ENCODE peak calls at places on chromosome 1, in ten cellular contexts. A, B, M, C, J, Q, X, S, E and P are unnamed samples.

GRCh38 chr1:61375082-61375880 is 292.9 kb downstream of the NFIA start:
- DNase-seq in A (no peak), B (no peak), M (no peak), C (no peak), J (no peak), Q (no peak), X (no peak), S (no peak), E (no peak), P (no peak)

GRCh38 chr1:205701405-205701804 is 21.1 kb upstream of the SLC45A3 start:
- DNase-seq in A (no peak), B (no peak), M (no peak), C (no peak), J (no peak), Q (no peak), X (no peak), S (no peak), E (no peak), P (no peak)

GRCh38 chr1:1021010-1021845 is 1.3 kb downstream of the AGRN start:
- DNase-seq in A (peak; percentile 63), B (peak; percentile 70), M (no peak), C (no peak), J (peak; percentile 69), Q (no peak), X (peak; percentile 80), S (peak; percentile 76), E (peak; percentile 81), P (no peak)

GRCh38 chr1:62045579-62045978 is 149.1 kb upstream of the L1TD1 start:
- DNase-seq in A (no peak), B (no peak), M (no peak), C (no peak), J (peak; percentile 18), Q (no peak), X (no peak), S (peak; percentile 15), E (no peak), P (no peak)

GRCh38 chr1:8510041-8510823 is 192.3 kb downstream of the SLC45A1 start:
- DNase-seq in A (peak; percentile 53), B (no peak), M (no peak), C (peak; percentile 33), J (no peak), Q (no peak), X (no peak), S (peak; percentile 77), E (no peak), P (no peak)

GRCh38 chr1:105886309-105886708 is 1170.2 kb upstream of the PRMT6 start:
- DNase-seq in A (no peak), B (no peak), M (no peak), C (no peak), J (no peak), Q (no peak), X (no peak), S (no peak), E (no peak), P (no peak)

GRCh38 chr1:15417365-15417934 is 7.8 kb downstream of the EFHD2 start:
- DNase-seq in A (no peak), B (no peak), M (no peak), C (peak; percentile 57), J (peak; percentile 52), Q (no peak), X (peak; percentile 66), S (peak; percentile 42), E (peak; percentile 69), P (no peak)

GRCh38 chr1:169859001-169859400 is 34.7 kb downstream of the SCYL3 start:
- DNase-seq in A (no peak), B (no peak), M (no peak), C (no peak), J (no peak), Q (no peak), X (no peak), S (no peak), E (no peak), P (no peak)

GRCh38 chr1:1420654-1421134 is 382 bp downstream of the ANKRD65 start:
- DNase-seq in A (no peak), B (no peak), M (no peak), C (no peak), J (peak; percentile 41), Q (no peak), X (peak; percentile 46), S (no peak), E (no peak), P (no peak)

GRCh38 chr1:224662870-224663269 is 46.8 kb downstream of the CNIH3 start:
- DNase-seq in A (no peak), B (no peak), M (no peak), C (no peak), J (no peak), Q (no peak), X (no peak), S (no peak), E (no peak), P (no peak)

GRCh38 chr1:94299627-94300552 is 62.5 kb upstream of the ARHGAP29 start:
- DNase-seq in A (no peak), B (no peak), M (no peak), C (no peak), J (no peak), Q (peak; percentile 80), X (no peak), S (peak; percentile 70), E (no peak), P (no peak)

GRCh38 chr1:41394918-41395598 is 33.8 kb downstream of the FOXO6 start:
- DNase-seq in A (no peak), B (no peak), M (no peak), C (no peak), J (no peak), Q (no peak), X (no peak), S (peak; percentile 24), E (no peak), P (no peak)

DNA sequence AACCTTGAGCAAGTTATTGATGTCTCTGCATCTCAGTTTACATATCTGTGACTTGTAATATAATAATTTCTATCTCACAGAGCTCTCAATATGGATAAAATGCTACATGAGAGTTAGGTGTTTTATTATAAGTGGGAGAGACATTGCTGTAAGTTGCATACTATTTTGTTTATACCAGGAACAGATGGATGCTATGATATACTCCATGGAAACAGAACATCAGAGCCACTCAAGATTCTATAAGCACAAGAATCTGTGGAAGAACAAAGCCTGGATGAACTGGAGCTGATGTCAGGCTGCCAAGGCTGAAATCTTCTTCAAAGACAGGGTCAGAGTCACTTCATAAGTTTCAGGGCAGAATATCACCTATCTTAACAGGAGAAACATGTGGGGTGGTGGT is 30.2 kb downstream of the DUSP10 start:
- DNase-seq in A (no peak), B (no peak), M (no peak), C (no peak), J (no peak), Q (no peak), X (no peak), S (no peak), E (no peak), P (no peak)
- H3K27ac ChIP-seq in A (peak overlapping the region; percentile 43), B (no peak overlapping the region), M (no peak overlapping the region), C (no peak overlapping the region), J (peak overlapping the region; percentile 39), Q (peak overlapping the region; percentile 53), X (peak overlapping the region; percentile 19), S (no peak overlapping the region), E (peak overlapping the region; percentile 71), P (no peak overlapping the region)

GRCh38 chr1:176448340-176448739 is 14.6 kb upstream of the PAPPA2 start:
- DNase-seq in A (no peak), B (no peak), M (no peak), C (no peak), J (no peak), Q (no peak), X (no peak), S (no peak), E (no peak), P (no peak)
- TF ChIP-seq CTCF in A (no peak), B (no peak), M (no peak), C (no peak), J (no peak), Q (no peak), X (no peak), S (no peak), E (no peak), P (no peak)

GRCh38 chr1:155526356-155526755 is 36.2 kb downstream of the ASH1L start:
- DNase-seq in A (no peak), B (no peak), M (no peak), C (no peak), J (no peak), Q (no peak), X (no peak), S (no peak), E (no peak), P (no peak)

GRCh38 chr1:155531624-155532023 is 31.0 kb downstream of the ASH1L start:
- DNase-seq in A (no peak), B (no peak), M (no peak), C (no peak), J (no peak), Q (no peak), X (no peak), S (peak; percentile 49), E (no peak), P (no peak)

GRCh38 chr1:155529929-155530328 is 32.7 kb downstream of the ASH1L start:
- DNase-seq in A (no peak), B (no peak), M (no peak), C (no peak), J (no peak), Q (no peak), X (no peak), S (no peak), E (no peak), P (no peak)

GRCh38 chr1:155527672-155528071 is 34.9 kb downstream of the ASH1L start:
- DNase-seq in A (no peak), B (no peak), M (no peak), C (no peak), J (no peak), Q (no peak), X (no peak), S (no peak), E (no peak), P (no peak)

GRCh38 chr1:155529109-155529508 is 33.5 kb downstream of the ASH1L start:
- DNase-seq in A (no peak), B (no peak), M (no peak), C (no peak), J (no peak), Q (no peak), X (no peak), S (no peak), E (no peak), P (no peak)
- H3K4me3 ChIP-seq in A (no peak overlapping the region), B (no peak overlapping the region), M (no peak overlapping the region), C (no peak overlapping the region), J (no peak overlapping the region), Q (no peak overlapping the region), X (no peak overlapping the region), S (no peak overlapping the region), E (no peak overlapping the region), P (no peak overlapping the region)

DNA sequence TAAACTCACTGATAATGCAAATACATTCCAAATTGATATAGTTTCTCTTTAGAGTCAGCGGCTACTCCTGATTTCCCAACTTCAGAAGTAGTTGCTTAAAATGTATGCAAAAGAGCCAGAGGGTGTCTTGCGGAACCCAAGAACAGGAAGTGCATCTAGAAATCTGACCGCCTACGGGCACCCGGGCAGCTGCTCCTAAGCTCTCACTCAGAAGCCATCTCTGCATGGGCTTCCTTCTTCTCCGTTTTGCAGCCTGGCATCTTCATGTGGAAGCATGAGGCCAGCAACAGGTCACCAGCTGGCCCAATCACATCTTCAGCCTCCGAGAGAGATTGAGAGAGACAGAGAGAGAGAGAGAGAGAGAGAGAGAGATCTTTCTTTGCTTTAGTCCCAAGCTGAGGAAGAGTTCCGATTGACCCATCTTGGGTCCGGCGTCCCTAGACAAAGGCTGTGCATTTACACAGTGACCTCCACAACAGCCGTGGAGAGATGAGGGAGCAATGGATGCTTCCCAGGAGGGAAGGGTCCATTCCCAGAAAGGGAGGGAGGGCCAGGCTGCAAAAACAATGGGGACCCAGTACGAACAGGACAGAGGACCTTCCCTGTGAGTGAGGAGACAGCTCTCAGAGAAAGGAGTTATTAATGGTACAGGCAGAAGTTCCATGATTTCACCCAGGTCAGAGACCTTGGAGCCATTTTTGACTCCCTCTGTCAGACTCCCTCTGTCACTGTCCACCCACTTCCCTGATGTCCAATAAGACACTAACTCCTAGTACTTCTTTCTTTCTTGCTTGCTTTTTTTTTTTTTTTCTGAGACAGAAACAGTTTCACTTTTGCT is 28.2 kb upstream of the SLC30A1 start:
- DNase-seq in A (no peak), B (peak; percentile 31), M (no peak), C (no peak), J (no peak), Q (no peak), X (peak; percentile 79), S (peak; percentile 88), E (peak; percentile 72), P (no peak)
- H3K27ac ChIP-seq in A (no peak overlapping the region), B (peak overlapping the region; percentile 47), M (no peak overlapping the region), C (no peak overlapping the region), J (no peak overlapping the region), Q (no peak overlapping the region), X (peak overlapping the region; percentile 76), S (no peak overlapping the region), E (peak overlapping the region; percentile 96), P (peak overlapping the region; percentile 23)